ENCODE peak calls at places on chromosomes 2 and 18, in five cellular contexts. K is type B pancreatic cell, S is NCI-H2081, M is Calu3, E is EL. Y is an unnamed sample.

GRCh38 chr18:50398099-50398498 is 23.3 kb downstream of the SKA1 start:
- DNase-seq in E (no peak), S (no peak), K (no peak), M (no peak), Y (no peak)

GRCh38 chr2:43482974-43483373 is 112.9 kb downstream of the THADA start:
- DNase-seq in K (no peak), M (peak), E (no peak), S (no peak), Y (no peak)

GRCh38 chr2:28185881-28186280 is 206.8 kb upstream of the FOSL2 start:
- DNase-seq in E (peak), S (no peak), K (no peak), M (no peak), Y (no peak)

GRCh38 chr2:161171595-161171929 is 11.3 kb downstream of the TANK start:
- DNase-seq in E (no peak), K (no peak), M (no peak), S (no peak), Y (no peak)

GRCh38 chr2:96092896-96093295 is 23.5 kb downstream of the ADRA2B start:
- DNase-seq in E (no peak), M (no peak), K (no peak), S (no peak), Y (no peak)

GRCh38 chr2:102770506-102770905 is 8.7 kb downstream of the TMEM182 start:
- DNase-seq in K (no peak), M (no peak), E (peak), S (no peak), Y (no peak)

GRCh38 chr2:233566141-233566956 is at the start of gene USP40:
- DNase-seq in E (peak), M (peak), S (peak), K (peak), Y (peak)

GRCh38 chr2:37742286-37742685 is 70.8 kb upstream of the CDC42EP3 start:
- DNase-seq in E (peak), S (no peak), K (no peak), M (no peak), Y (no peak)

GRCh38 chr18:45441110-45441842 is 174.0 kb upstream of the SLC14A2 start:
- DNase-seq in K (no peak), S (no peak), E (no peak), M (peak), Y (no peak)